ENCODE peak calls at places on chromosomes 5 and 9, in five cellular contexts. One of them, this sample, is unnamed.

GRCh38 chr5:178149199-178149932 is 4.3 kb downstream of the NHP2 start:
- DNase-seq in lower lobe of right lung: no peak
- DNase-seq in tibial nerve: no peak
- DNase-seq in upper lobe of right lung: no peak
- DNase-seq in hepatocyte: no peak
- DNase-seq in this sample: no peak

GRCh38 chr5:150574818-150575537 is 65.5 kb upstream of the SYNPO start:
- DNase-seq in lower lobe of right lung: no peak
- DNase-seq in hepatocyte: no peak
- DNase-seq in upper lobe of right lung: peak; percentile 55
- DNase-seq in tibial nerve: peak; percentile 23
- DNase-seq in this sample: no peak

GRCh38 chr5:125229556-125229955 is 483.1 kb upstream of the ZNF608 start:
- DNase-seq in upper lobe of right lung: no peak
- DNase-seq in tibial nerve: no peak
- DNase-seq in hepatocyte: no peak
- DNase-seq in lower lobe of right lung: no peak
- DNase-seq in this sample: no peak

GRCh38 chr5:134821841-134822240 is 23.9 kb upstream of the C5orf24 start:
- DNase-seq in upper lobe of right lung: no peak
- DNase-seq in hepatocyte: no peak
- DNase-seq in tibial nerve: no peak
- DNase-seq in lower lobe of right lung: no peak
- DNase-seq in this sample: no peak

GRCh38 chr5:173094012-173094661 is 38.0 kb downstream of the CREBRF start:
- DNase-seq in tibial nerve: no peak
- DNase-seq in lower lobe of right lung: no peak
- DNase-seq in upper lobe of right lung: no peak
- DNase-seq in hepatocyte: no peak
- DNase-seq in this sample: no peak

GRCh38 chr5:171422902-171423663 is 3.6 kb downstream of the FGF18 start:
- DNase-seq in hepatocyte: no peak
- DNase-seq in tibial nerve: no peak
- DNase-seq in upper lobe of right lung: no peak
- DNase-seq in lower lobe of right lung: no peak
- DNase-seq in this sample: peak; percentile 31

GRCh38 chr9:109966643-109967368 is 186.8 kb downstream of the PALM2AKAP2 start:
- DNase-seq in upper lobe of right lung: no peak
- DNase-seq in lower lobe of right lung: no peak
- DNase-seq in tibial nerve: no peak
- DNase-seq in hepatocyte: no peak
- DNase-seq in this sample: no peak

GRCh38 chr5:120540097-120540496 is 76.0 kb downstream of the PRR16 start:
- DNase-seq in tibial nerve: no peak
- DNase-seq in upper lobe of right lung: no peak
- DNase-seq in lower lobe of right lung: no peak
- DNase-seq in hepatocyte: no peak
- DNase-seq in this sample: no peak

GRCh38 chr5:133735346-133735745 is 123.0 kb upstream of the FSTL4 start:
- DNase-seq in hepatocyte: no peak
- DNase-seq in tibial nerve: no peak
- DNase-seq in lower lobe of right lung: no peak
- DNase-seq in upper lobe of right lung: no peak
- DNase-seq in this sample: no peak

GRCh38 chr9:27154923-27155322 is 45.9 kb downstream of the TEK start:
- DNase-seq in hepatocyte: peak; percentile 6
- DNase-seq in lower lobe of right lung: no peak
- DNase-seq in upper lobe of right lung: no peak
- DNase-seq in tibial nerve: no peak
- DNase-seq in this sample: no peak

GRCh38 chr5:124738751-124739559 is 7.5 kb downstream of the ZNF608 start:
- DNase-seq in lower lobe of right lung: no peak
- DNase-seq in tibial nerve: no peak
- DNase-seq in upper lobe of right lung: no peak
- DNase-seq in hepatocyte: peak; percentile 63
- DNase-seq in this sample: no peak

GRCh38 chr5:102666164-102666951 is 88.7 kb upstream of the PAM start:
- DNase-seq in upper lobe of right lung: no peak
- DNase-seq in tibial nerve: no peak
- DNase-seq in hepatocyte: no peak
- DNase-seq in lower lobe of right lung: no peak
- DNase-seq in this sample: no peak

GRCh38 chr9:115033800-115034199 is 84.2 kb downstream of the TNC start:
- DNase-seq in upper lobe of right lung: no peak
- DNase-seq in lower lobe of right lung: no peak
- DNase-seq in tibial nerve: no peak
- DNase-seq in hepatocyte: no peak
- DNase-seq in this sample: no peak

GRCh38 chr5:179916523-179916922 is 8.8 kb upstream of the TBC1D9B start:
- DNase-seq in lower lobe of right lung: no peak
- DNase-seq in hepatocyte: no peak
- DNase-seq in upper lobe of right lung: no peak
- DNase-seq in tibial nerve: no peak
- DNase-seq in this sample: no peak

GRCh38 chr9:134295101-134295745 is 31.0 kb upstream of the RXRA start:
- DNase-seq in lower lobe of right lung: peak; percentile 33
- DNase-seq in upper lobe of right lung: no peak
- DNase-seq in hepatocyte: no peak
- DNase-seq in tibial nerve: no peak
- DNase-seq in this sample: no peak

GRCh38 chr9:89477395-89477794 is 20.5 kb downstream of the SEMA4D start:
- DNase-seq in hepatocyte: no peak
- DNase-seq in tibial nerve: no peak
- DNase-seq in upper lobe of right lung: no peak
- DNase-seq in lower lobe of right lung: no peak
- DNase-seq in this sample: no peak

GRCh38 chr9:69376651-69377050 is 51.6 kb downstream of the ENTREP1 start:
- DNase-seq in lower lobe of right lung: peak; percentile 54
- DNase-seq in hepatocyte: peak; percentile 20
- DNase-seq in tibial nerve: no peak
- DNase-seq in upper lobe of right lung: no peak
- DNase-seq in this sample: no peak

GRCh38 chr9:128107971-128108783 is 19.4 kb downstream of the PTGES2 start:
- DNase-seq in lower lobe of right lung: peak; percentile 26
- DNase-seq in hepatocyte: peak; percentile 7
- DNase-seq in tibial nerve: no peak
- DNase-seq in upper lobe of right lung: no peak
- DNase-seq in this sample: no peak

GRCh38 chr5:188488-189481 is 2.5 kb upstream of the LRRC14B start:
- DNase-seq in hepatocyte: peak; percentile 92
- DNase-seq in lower lobe of right lung: peak; percentile 91
- DNase-seq in tibial nerve: peak; percentile 75
- DNase-seq in upper lobe of right lung: peak; percentile 94
- DNase-seq in this sample: peak; percentile 79

GRCh38 chr5:187617-188451 is 3.5 kb upstream of the LRRC14B start:
- DNase-seq in upper lobe of right lung: no peak
- DNase-seq in lower lobe of right lung: no peak
- DNase-seq in hepatocyte: no peak
- DNase-seq in tibial nerve: no peak
- DNase-seq in this sample: no peak

GRCh38 chr5:189976-190365 is 1.3 kb upstream of the LRRC14B start:
- DNase-seq in upper lobe of right lung: no peak
- DNase-seq in hepatocyte: no peak
- DNase-seq in lower lobe of right lung: no peak
- DNase-seq in tibial nerve: no peak
- DNase-seq in this sample: no peak

GRCh38 chr5:190366-191035 is 794 bp upstream of the LRRC14B start:
- DNase-seq in tibial nerve: no peak
- DNase-seq in hepatocyte: no peak
- DNase-seq in upper lobe of right lung: peak; percentile 58
- DNase-seq in lower lobe of right lung: no peak
- DNase-seq in this sample: no peak

DNA sequence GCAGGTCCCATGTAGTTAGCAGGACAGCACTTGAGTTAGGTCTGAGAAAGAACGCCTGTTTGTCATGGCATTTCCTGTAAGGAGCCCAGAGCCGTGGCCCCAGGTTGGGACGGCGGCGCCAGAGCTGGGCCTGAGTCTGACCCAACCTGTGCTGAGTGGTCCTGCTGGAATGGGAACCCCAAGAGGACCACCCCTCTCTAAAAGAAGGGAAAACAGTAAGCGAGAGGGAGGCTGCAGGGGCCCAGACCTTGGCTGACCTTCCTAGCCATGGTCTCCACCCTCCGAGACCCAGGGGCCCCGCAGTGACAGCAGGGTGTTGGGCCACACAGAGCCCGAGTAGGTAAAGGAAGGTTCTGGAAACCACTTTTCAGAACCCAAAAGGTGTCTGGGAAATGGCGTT is 1.8 kb upstream of the LRRC14B start:
- DNase-seq in hepatocyte: no peak
- DNase-seq in lower lobe of right lung: no peak
- DNase-seq in upper lobe of right lung: no peak
- DNase-seq in tibial nerve: no peak
- DNase-seq in this sample: no peak
- H3K27ac ChIP-seq in hepatocyte: no peak overlapping the region
- H3K27ac ChIP-seq in lower lobe of right lung: no peak overlapping the region
- H3K27ac ChIP-seq in upper lobe of right lung: no peak overlapping the region
- H3K27ac ChIP-seq in tibial nerve: no peak overlapping the region
- H3K27ac ChIP-seq in this sample: no peak overlapping the region

DNA sequence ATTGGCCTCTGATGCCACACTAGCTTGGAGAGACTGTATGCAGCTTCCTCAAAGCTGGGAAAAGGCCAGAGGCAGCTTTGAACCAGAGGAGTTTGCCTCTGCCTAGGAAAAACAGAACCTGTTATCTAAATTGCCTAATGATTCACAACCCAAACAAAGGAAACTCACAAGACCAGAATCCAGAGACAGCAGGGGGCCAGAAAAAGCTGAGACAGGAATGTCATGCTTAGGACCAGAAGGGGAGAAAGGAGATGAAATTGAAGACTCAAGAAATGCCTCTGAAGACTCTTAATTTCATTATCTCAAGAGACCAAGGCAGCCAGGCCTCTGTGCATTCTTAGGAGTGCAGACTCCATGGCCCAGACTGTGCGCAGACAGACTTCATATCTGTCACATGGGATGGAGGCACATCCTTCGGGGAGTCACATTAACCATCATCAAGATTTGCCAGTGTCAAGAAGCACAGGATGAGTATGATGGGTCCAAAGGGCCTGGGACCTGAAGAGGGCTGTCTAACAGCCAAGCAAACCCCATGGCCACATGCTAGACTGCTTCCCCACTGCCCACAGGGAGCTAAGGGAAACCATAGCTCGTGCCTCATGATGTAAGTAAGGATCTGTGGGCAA is 57.3 kb downstream of the ARSB start:
- DNase-seq in tibial nerve: no peak
- DNase-seq in hepatocyte: peak; percentile 58
- DNase-seq in lower lobe of right lung: no peak
- DNase-seq in upper lobe of right lung: no peak
- DNase-seq in this sample: no peak
- H3K27ac ChIP-seq in tibial nerve: no peak overlapping the region
- H3K27ac ChIP-seq in hepatocyte: peak overlapping the region; percentile 86
- H3K27ac ChIP-seq in lower lobe of right lung: no peak overlapping the region
- H3K27ac ChIP-seq in upper lobe of right lung: no peak overlapping the region
- H3K27ac ChIP-seq in this sample: no peak overlapping the region

DNA sequence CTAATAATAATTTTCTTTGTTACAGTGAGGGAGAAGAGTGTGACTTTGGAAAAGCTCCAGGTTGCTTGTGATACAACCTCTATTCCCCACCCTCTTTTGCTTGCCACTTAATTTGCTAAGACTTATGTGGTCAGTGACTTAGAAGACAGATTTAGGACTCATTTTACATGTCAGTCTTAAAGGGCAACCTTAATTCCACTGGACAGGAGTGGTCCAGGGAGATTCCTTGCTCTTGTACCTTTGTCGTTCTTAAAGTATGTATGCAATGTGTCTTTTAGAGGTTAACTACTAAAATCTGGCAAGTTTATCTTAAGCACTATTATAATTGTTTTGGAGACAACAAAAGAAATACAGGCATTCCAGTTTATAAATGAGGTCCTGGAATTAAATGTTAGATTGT is 20.0 kb downstream of the SLC30A5 start:
- DNase-seq in hepatocyte: no peak
- DNase-seq in lower lobe of right lung: no peak
- DNase-seq in tibial nerve: no peak
- DNase-seq in upper lobe of right lung: no peak
- DNase-seq in this sample: no peak
- H3K27ac ChIP-seq in hepatocyte: no peak overlapping the region
- H3K27ac ChIP-seq in lower lobe of right lung: no peak overlapping the region
- H3K27ac ChIP-seq in tibial nerve: no peak overlapping the region
- H3K27ac ChIP-seq in upper lobe of right lung: no peak overlapping the region
- H3K27ac ChIP-seq in this sample: no peak overlapping the region

GRCh38 chr5:113050606-113051391 is 74.2 kb downstream of the DCP2 start:
- DNase-seq in hepatocyte: no peak
- DNase-seq in tibial nerve: no peak
- DNase-seq in upper lobe of right lung: no peak
- DNase-seq in lower lobe of right lung: no peak
- DNase-seq in this sample: no peak

GRCh38 chr5:113047234-113047633 is 70.6 kb downstream of the DCP2 start:
- DNase-seq in hepatocyte: peak; percentile 55
- DNase-seq in upper lobe of right lung: no peak
- DNase-seq in tibial nerve: no peak
- DNase-seq in lower lobe of right lung: no peak
- DNase-seq in this sample: no peak

GRCh38 chr5:113048931-113049330 is 72.3 kb downstream of the DCP2 start:
- DNase-seq in lower lobe of right lung: no peak
- DNase-seq in tibial nerve: no peak
- DNase-seq in upper lobe of right lung: no peak
- DNase-seq in hepatocyte: no peak
- DNase-seq in this sample: no peak

GRCh38 chr5:113044776-113045175 is 68.2 kb downstream of the DCP2 start:
- DNase-seq in hepatocyte: no peak
- DNase-seq in tibial nerve: no peak
- DNase-seq in lower lobe of right lung: no peak
- DNase-seq in upper lobe of right lung: no peak
- DNase-seq in this sample: no peak

DNA sequence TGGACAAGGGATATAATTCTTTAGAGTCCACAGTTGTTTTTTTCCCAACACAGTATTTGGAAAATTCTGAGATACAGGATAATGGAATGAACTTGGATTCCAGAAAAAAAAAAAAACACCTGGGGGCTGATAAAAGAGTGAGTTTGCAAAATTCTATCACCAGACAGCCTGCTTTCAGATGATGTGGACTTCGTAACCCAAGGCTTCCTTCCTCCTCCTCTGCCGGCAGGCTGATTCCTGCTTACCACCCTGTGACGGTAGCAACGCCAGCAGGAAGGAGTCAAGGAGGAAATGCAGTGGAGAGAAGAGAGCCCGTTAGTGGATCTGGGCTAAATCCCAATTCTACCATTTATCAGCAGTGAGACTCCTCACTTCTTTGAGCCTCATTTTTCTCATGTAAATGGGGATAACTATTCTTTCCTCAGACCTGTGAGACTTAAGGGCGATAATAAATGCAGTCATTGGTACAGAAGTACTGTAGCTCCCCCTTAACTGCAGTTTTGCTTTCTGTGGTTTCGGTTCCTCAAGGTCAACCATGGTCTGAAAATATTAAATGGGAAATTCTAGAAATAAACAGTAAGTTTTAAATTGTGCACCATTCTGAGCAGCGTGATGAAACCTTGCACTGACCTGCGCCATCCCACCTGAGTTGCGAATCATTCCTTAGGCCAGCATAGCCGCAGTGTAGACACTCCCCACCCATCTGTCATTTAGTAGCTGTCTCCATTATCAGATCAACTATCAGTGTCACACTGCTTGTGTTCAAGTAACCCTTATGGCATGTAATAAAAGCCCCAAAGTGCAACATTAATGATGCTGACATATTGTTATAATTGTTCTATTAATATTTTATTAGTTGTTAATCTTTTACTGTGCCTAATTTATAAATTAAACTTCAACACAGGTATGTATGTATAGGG is 71.4 kb downstream of the DCP2 start:
- DNase-seq in tibial nerve: no peak
- DNase-seq in upper lobe of right lung: no peak
- DNase-seq in hepatocyte: no peak
- DNase-seq in lower lobe of right lung: no peak
- DNase-seq in this sample: no peak
- H3K27ac ChIP-seq in tibial nerve: peak overlapping the region; percentile 49
- H3K27ac ChIP-seq in upper lobe of right lung: peak overlapping the region; percentile 36
- H3K27ac ChIP-seq in hepatocyte: peak overlapping the region; percentile 88
- H3K27ac ChIP-seq in lower lobe of right lung: peak overlapping the region; percentile 58
- H3K27ac ChIP-seq in this sample: no peak overlapping the region

GRCh38 chr5:92505925-92506324 is 1075.1 kb downstream of the NR2F1-AS1 start:
- DNase-seq in lower lobe of right lung: no peak
- DNase-seq in tibial nerve: no peak
- DNase-seq in hepatocyte: no peak
- DNase-seq in upper lobe of right lung: no peak
- DNase-seq in this sample: no peak
- H3K27ac ChIP-seq in lower lobe of right lung: no peak overlapping the region
- H3K27ac ChIP-seq in tibial nerve: no peak overlapping the region
- H3K27ac ChIP-seq in hepatocyte: no peak overlapping the region
- H3K27ac ChIP-seq in upper lobe of right lung: no peak overlapping the region
- H3K27ac ChIP-seq in this sample: no peak overlapping the region

This sample was measured in dorsolateral prefrontal cortex.